ENCODE peak calls at places on chromosomes 11 and 22, in seven cellular contexts. W, K, Q, A, S, L and J are unnamed samples. For H3K79me1, the result is how much of the 10 kb centered on the place peaks cover.

GRCh38 chr11:105000797-105001196 is 22.2 kb downstream of the CASP5 start:
- DNase-seq in W (no peak), K (no peak), Q (no peak), A (no peak), S (peak), L (peak), J (peak)

GRCh38 chr11:3132831-3133455 is 32.2 kb downstream of the OSBPL5 start:
- DNase-seq in W (no peak), K (no peak), Q (no peak), A (no peak), S (no peak), L (peak), J (no peak)

GRCh38 chr11:95556342-95557151 is 233.0 kb downstream of the FAM76B start:
- DNase-seq in W (peak), K (peak), Q (no peak), A (peak), S (peak), L (no peak), J (no peak)

GRCh38 chr11:123426766-123427165 is 3.3 kb upstream of the GRAMD1B start:
- DNase-seq in W (no peak), K (no peak), Q (no peak), A (no peak), S (no peak), L (no peak), J (no peak)

GRCh38 chr22:42202669-42203068 is 67.8 kb downstream of the TCF20 start:
- DNase-seq in W (peak), K (no peak), Q (no peak), A (peak), S (peak), L (no peak), J (no peak)

GRCh38 chr22:47367993-47368945 is 605.8 kb downstream of the TBC1D22A start:
- DNase-seq in W (no peak), K (no peak), Q (no peak), A (no peak), S (no peak), L (no peak), J (peak)

GRCh38 chr11:131696584-131697120 is 326.2 kb downstream of the NTM start:
- DNase-seq in W (no peak), K (no peak), Q (no peak), A (no peak), S (no peak), L (peak), J (no peak)

GRCh38 chr11:72751293-72752087 is 718 bp downstream of the ARAP1 start:
- DNase-seq in W (no peak), K (no peak), Q (no peak), A (no peak), S (no peak), L (no peak), J (no peak)

GRCh38 chr11:120942701-120943100 is 81.2 kb upstream of the TBCEL start:
- DNase-seq in W (no peak), K (no peak), Q (no peak), A (no peak), S (no peak), L (no peak), J (no peak)

GRCh38 chr11:44880511-44880910 is 70.2 kb downstream of the TP53I11 start:
- DNase-seq in W (no peak), K (no peak), Q (no peak), A (no peak), S (no peak), L (no peak), J (no peak)

GRCh38 chr11:17529814-17530162 is 14.4 kb downstream of the USH1C start:
- DNase-seq in W (no peak), K (no peak), Q (no peak), A (no peak), S (peak), L (no peak), J (no peak)

GRCh38 chr11:131665344-131665968 is 295.0 kb downstream of the NTM start:
- DNase-seq in W (no peak), K (no peak), Q (no peak), A (no peak), S (no peak), L (no peak), J (no peak)

GRCh38 chr22:45129703-45130524 is 33.8 kb upstream of the NUP50 start:
- DNase-seq in W (no peak), K (no peak), Q (no peak), A (no peak), S (no peak), L (peak), J (no peak)

GRCh38 chr11:100562102-100562501 is 125.0 kb upstream of the ARHGAP42 start:
- DNase-seq in W (peak), K (no peak), Q (no peak), A (peak), S (no peak), L (no peak), J (no peak)

GRCh38 chr11:5689551-5689983 is at the start of gene TRIM22:
- DNase-seq in W (peak), K (no peak), Q (peak), A (peak), S (peak), L (peak), J (peak)

GRCh38 chr11:33910261-33910959 is 18.5 kb upstream of the LMO2 start:
- DNase-seq in W (no peak), K (no peak), Q (no peak), A (no peak), S (no peak), L (no peak), J (no peak)

GRCh38 chr11:33944693-33945424 is 53.0 kb upstream of the LMO2 start:
- DNase-seq in W (no peak), K (no peak), Q (no peak), A (no peak), S (peak), L (no peak), J (no peak)

GRCh38 chr11:10388574-10388973 is 66.5 kb upstream of the AMPD3 start:
- DNase-seq in W (no peak), K (no peak), Q (no peak), A (no peak), S (no peak), L (no peak), J (no peak)

GRCh38 chr22:50399751-50400331 is 56.7 kb downstream of the PPP6R2 start:
- DNase-seq in W (no peak), K (peak), Q (peak), A (peak), S (peak), L (peak), J (peak)

GRCh38 chr11:43130616-43131015 is 181.2 kb upstream of the API5 start:
- DNase-seq in W (no peak), K (peak), Q (no peak), A (no peak), S (peak), L (peak), J (peak)

GRCh38 chr22:50485221-50486131 is 1.2 kb upstream of the MIOX start:
- DNase-seq in W (no peak), K (no peak), Q (no peak), A (no peak), S (no peak), L (peak), J (no peak)

GRCh38 chr22:47495102-47495501 is 732.7 kb downstream of the TBC1D22A start:
- DNase-seq in W (no peak), K (no peak), Q (no peak), A (no peak), S (no peak), L (no peak), J (no peak)

GRCh38 chr11:115759622-115760527 is 255.7 kb upstream of the CADM1 start:
- DNase-seq in W (no peak), K (peak), Q (no peak), A (peak), S (peak), L (peak), J (peak)

GRCh38 chr11:67266424-67267187 is at the start of gene GRK2:
- DNase-seq in W (peak), K (no peak), Q (no peak), A (no peak), S (peak), L (peak), J (no peak)

GRCh38 chr11:73507086-73507485 is 90.8 kb downstream of the FAM168A start:
- DNase-seq in W (peak), K (no peak), Q (no peak), A (no peak), S (no peak), L (no peak), J (no peak)

GRCh38 chr11:65639623-65640482 is 2.0 kb downstream of the SIPA1 start:
- DNase-seq in W (no peak), K (no peak), Q (no peak), A (no peak), S (no peak), L (no peak), J (no peak)

GRCh38 chr11:119158467-119158866 is 9.6 kb downstream of the ABCG4 start:
- DNase-seq in W (no peak), K (no peak), Q (no peak), A (no peak), S (no peak), L (no peak), J (no peak)

GRCh38 chr11:73257342-73258103 is 14.6 kb upstream of the P2RY6 start:
- DNase-seq in W (peak), K (no peak), Q (no peak), A (peak), S (peak), L (peak), J (peak)

GRCh38 chr11:6323291-6323905 is 3.1 kb upstream of the CAVIN3 start:
- DNase-seq in W (no peak), K (no peak), Q (no peak), A (no peak), S (no peak), L (no peak), J (peak)

GRCh38 chr22:37089451-37089850 is 20.1 kb downstream of the TMPRSS6 start:
- DNase-seq in W (peak), K (no peak), Q (no peak), A (no peak), S (no peak), L (no peak), J (no peak)

DNA sequence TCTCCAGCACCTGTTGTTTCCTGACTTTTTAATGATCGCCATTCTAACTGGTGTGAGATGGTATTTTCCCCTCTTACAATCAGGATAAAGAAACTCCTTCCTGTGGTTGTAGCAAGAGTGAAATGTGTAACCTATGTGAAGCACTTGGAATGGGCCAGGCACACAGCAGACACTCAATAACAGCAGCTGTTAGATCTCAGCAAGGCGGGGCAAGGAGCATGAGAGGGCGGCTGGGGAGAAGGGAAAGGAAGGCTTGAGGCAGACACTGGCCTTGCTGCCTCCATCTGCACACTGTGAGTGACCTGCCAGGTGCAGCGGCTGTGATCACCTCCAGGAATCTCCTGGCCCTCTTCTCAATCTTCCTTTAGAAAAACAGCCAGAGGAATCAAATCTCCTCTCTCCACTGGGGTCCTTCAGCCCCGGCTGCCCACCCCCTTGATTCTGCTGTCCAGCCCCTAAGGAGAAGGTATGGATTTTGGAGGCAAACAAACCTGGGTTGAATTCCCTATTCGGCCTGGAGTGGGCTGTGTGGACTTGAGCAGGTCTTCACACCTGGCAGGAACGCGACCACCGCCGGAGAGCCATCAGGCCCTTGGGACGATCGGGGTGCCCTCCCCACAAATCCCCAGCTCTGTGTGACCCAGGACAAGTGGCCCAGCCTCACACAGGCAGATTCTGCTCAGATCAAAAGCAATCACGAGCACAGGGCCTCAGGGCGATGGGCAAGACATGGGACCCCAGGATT is 49.0 kb downstream of the RPUSD4 start:
- DNase-seq in W (peak), K (no peak), Q (no peak), A (peak), S (no peak), L (no peak), J (no peak)
- H3K79me1 ChIP-seq in W (under half), K (under half), Q (under half), A (under half), S (under half), L (under half), J (under half)

GRCh38 chr11:2090172-2091111 is 48.7 kb downstream of the IGF2 start:
- DNase-seq in W (no peak), K (no peak), Q (no peak), A (no peak), S (no peak), L (no peak), J (peak)

GRCh38 chr11:2089536-2090165 is 49.5 kb downstream of the IGF2 start:
- DNase-seq in W (peak), K (peak), Q (no peak), A (peak), S (peak), L (peak), J (peak)

GRCh38 chr11:2086239-2087040 is 52.7 kb downstream of the IGF2 start:
- DNase-seq in W (no peak), K (no peak), Q (no peak), A (no peak), S (no peak), L (no peak), J (no peak)

GRCh38 chr11:2088746-2089535 is 50.2 kb downstream of the IGF2 start:
- DNase-seq in W (no peak), K (no peak), Q (no peak), A (no peak), S (peak), L (no peak), J (peak)

GRCh38 chr11:2088284-2088683 is 50.9 kb downstream of the IGF2 start:
- DNase-seq in W (no peak), K (no peak), Q (no peak), A (no peak), S (no peak), L (no peak), J (peak)
- H3K79me1 ChIP-seq in W (under half), K (under half), Q (under half), A (under half), S (under half), L (under half), J (under half)

DNA sequence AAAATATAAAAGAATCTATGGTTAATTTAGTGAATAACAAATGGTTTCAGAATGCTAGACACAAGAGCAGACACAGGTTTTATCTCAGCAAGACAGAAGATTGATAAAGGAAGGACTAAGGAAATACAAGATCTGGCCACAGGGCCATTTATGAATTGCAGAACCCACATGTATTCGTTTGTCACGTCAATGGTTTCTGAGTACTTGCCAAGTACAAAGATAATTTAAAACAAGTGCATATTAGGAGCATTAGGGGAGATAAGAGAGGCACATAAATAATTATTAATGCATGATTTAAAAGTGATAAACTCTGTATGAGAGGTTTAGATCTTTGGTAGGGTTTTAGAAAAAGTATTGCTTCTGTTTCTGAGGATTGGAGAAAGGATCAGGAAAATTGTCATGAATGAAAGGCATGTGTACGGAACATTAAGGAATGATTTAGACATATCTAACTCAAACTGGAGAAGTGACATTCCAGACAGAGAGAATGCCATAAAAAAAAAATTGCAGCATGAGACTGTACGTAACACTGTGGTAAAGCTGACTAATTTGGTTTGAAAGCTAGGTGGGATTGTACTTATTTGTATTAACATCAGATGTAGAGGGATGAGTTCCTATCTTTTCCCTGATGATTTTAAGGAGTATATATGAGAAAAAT is 727.1 kb downstream of the NELL1 start:
- DNase-seq in W (no peak), K (no peak), Q (no peak), A (no peak), S (no peak), L (peak), J (no peak)
- H3K79me1 ChIP-seq in W (under half), K (under half), Q (under half), A (under half), S (under half), L (under half), J (under half)

DNA sequence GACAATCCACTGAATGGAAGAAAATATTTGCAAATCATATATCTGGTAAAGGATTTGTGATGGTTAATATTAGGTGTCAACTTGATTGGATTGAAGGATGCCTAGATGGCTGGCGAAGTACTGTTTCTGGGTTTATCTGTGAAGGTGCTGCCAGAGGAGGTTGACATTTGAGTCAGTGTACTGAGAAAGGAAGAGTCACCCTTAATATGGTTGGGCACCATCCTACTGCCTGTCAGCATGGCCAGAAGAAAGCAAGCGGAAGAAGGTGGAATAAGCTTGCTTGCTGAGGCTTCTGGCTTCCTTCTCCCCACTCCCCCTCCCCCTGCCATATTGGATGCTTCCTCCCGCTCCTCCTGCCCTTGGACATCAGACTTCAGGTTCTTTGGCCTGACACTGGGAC is 101.9 kb downstream of the GAB2 start:
- DNase-seq in W (no peak), K (no peak), Q (no peak), A (no peak), S (no peak), L (no peak), J (no peak)
- H3K79me1 ChIP-seq in W (under half), K (under half), Q (under half), A (under half), S (under half), L (under half), J (under half)

DNA sequence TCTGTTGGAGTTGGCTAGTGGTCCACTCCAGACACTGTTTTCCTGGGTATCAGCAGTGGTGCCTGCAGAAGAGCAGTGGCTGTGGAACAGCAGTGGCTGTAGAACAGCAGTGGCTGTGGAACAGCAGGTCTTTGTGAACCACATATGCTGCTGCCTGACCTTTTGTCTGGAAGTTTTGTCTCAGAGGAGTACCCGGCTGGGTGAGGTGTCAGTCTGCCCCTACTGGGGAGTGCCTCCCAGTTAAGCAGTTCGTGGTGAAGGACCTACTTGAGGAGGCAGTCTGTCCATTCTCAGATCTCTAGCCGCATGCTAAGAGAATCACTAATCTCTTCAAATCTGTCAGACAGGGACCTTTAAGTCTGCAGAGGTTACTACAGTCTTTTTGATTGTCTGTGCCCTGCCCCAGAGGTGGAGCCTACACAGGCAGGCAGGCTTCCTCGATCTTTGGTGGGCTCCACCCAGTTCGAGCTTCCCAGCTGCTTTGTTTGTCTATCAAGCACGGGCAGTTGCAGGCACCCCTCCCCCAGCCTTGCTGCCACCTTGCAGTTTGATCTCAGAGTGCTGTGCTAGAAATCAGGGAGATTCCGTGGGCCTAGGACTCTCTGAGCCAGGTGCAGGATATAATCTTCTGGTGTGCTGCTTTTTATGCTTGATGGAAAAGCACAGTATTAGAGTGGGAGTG is 89.1 kb upstream of the TRIM48 start:
- DNase-seq in W (no peak), K (no peak), Q (no peak), A (no peak), S (no peak), L (no peak), J (no peak)
- H3K79me1 ChIP-seq in W (under half), K (under half), Q (under half), A (under half), S (under half), L (under half), J (under half)

DNA sequence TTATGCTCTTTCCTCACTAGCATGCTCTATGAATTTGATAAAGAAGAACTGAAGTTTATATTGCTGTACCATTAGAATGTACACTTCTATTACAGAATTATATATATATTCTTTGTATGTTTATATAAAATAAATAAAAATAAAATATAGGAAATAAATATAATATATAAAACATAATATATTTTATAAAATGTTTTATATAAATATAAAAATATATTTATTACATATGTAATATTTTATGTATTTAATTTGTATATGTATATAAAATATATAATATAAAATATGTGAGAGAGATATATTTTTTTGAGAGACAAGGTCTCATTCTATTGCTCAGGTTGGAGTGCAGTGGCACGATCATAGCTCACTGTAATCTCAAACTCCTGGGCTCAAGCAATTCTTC is 18.3 kb upstream of the RTCB start:
- DNase-seq in W (no peak), K (no peak), Q (no peak), A (no peak), S (no peak), L (no peak), J (no peak)
- H3K79me1 ChIP-seq in W (under half), K (under half), Q (under half), A (under half), S (under half), L (under half), J (under half)

GRCh38 chr11:125202362-125202880 is 37.9 kb downstream of the PKNOX2 start:
- DNase-seq in W (no peak), K (no peak), Q (no peak), A (no peak), S (peak), L (no peak), J (no peak)

GRCh38 chr11:125200441-125200840 is 35.9 kb downstream of the PKNOX2 start:
- DNase-seq in W (no peak), K (no peak), Q (no peak), A (no peak), S (no peak), L (no peak), J (no peak)

GRCh38 chr11:125202977-125203376 is 38.4 kb downstream of the PKNOX2 start:
- DNase-seq in W (no peak), K (no peak), Q (no peak), A (no peak), S (no peak), L (no peak), J (no peak)

GRCh38 chr11:125199915-125200314 is 35.4 kb downstream of the PKNOX2 start:
- DNase-seq in W (no peak), K (no peak), Q (no peak), A (no peak), S (no peak), L (no peak), J (no peak)

GRCh38 chr11:125201525-125202121 is 37.1 kb downstream of the PKNOX2 start:
- DNase-seq in W (peak), K (peak), Q (no peak), A (no peak), S (peak), L (no peak), J (no peak)
- H3K79me1 ChIP-seq in W (under half), K (under half), Q (under half), A (under half), S (under half), L (under half), J (under half)

GRCh38 chr11:126452718-126453117 is 97.2 kb downstream of the ST3GAL4 start:
- DNase-seq in W (no peak), K (no peak), Q (no peak), A (no peak), S (no peak), L (no peak), J (no peak)
- H3K79me1 ChIP-seq in W (under half), K (under half), Q (under half), A (under half), S (under half), L (under half), J (under half)

GRCh38 chr22:23894710-23895598 is 771 bp downstream of the MIF start:
- DNase-seq in W (peak), K (peak), Q (no peak), A (peak), S (peak), L (peak), J (peak)
- H3K79me1 ChIP-seq in W (under half), K (under half), Q (under half), A (under half), S (under half), L (under half), J (under half)